ENCODE peak calls at places on chromosomes 13 and 19, in seven cellular contexts. R is H1, V is IMR-90, M is H9, U is neuronal stem cell, F is trophoblast cell, Y is mesenchymal stem cell. P is an unnamed sample.

GRCh38 chr19:39351537-39352037 is 9.4 kb downstream of the SAMD4B start:
- DNase-seq in R (no peak), V (peak), M (no peak), U (no peak), F (no peak), Y (peak), P (no peak)

GRCh38 chr19:38142176-38143035 is 81.6 kb downstream of the DPF1 start:
- DNase-seq in R (peak), V (peak), M (peak), U (peak), F (peak), Y (peak), P (peak)

GRCh38 chr19:23996549-23996948 is 81.9 kb downstream of the ZNF726 start:
- DNase-seq in R (no peak), V (no peak), M (peak), U (no peak), F (peak), Y (no peak), P (peak)

GRCh38 chr13:30615851-30616311 is 1.8 kb upstream of the USPL1 start:
- DNase-seq in R (no peak), V (peak), M (no peak), U (no peak), F (peak), Y (peak), P (no peak)

GRCh38 chr13:78595819-78596700 is 7.3 kb downstream of the POU4F1 start:
- DNase-seq in R (no peak), V (no peak), M (peak), U (peak), F (no peak), Y (no peak), P (peak)

GRCh38 chr13:73579574-73580274 is 520.9 kb downstream of the KLF5 start:
- DNase-seq in R (no peak), V (no peak), M (no peak), U (no peak), F (no peak), Y (no peak), P (no peak)

GRCh38 chr19:46493236-46494114 is 2.2 kb downstream of the PNMA8B start:
- DNase-seq in R (no peak), V (no peak), M (peak), U (no peak), F (no peak), Y (no peak), P (peak)

GRCh38 chr13:48189122-48189521 is 43.9 kb upstream of the ITM2B start:
- DNase-seq in R (no peak), V (no peak), M (no peak), U (no peak), F (no peak), Y (no peak), P (no peak)

GRCh38 chr19:6423499-6424189 is 967 bp downstream of the KHSRP start:
- DNase-seq in R (no peak), V (peak), M (peak), U (no peak), F (peak), Y (peak), P (peak)

GRCh38 chr13:30755678-30756077 is 20.3 kb downstream of the ALOX5AP start:
- DNase-seq in R (no peak), V (no peak), M (no peak), U (no peak), F (peak), Y (no peak), P (no peak)

GRCh38 chr13:110824901-110825300 is 90.0 kb downstream of the ANKRD10 start:
- DNase-seq in R (no peak), V (no peak), M (no peak), U (no peak), F (no peak), Y (no peak), P (no peak)

GRCh38 chr19:46133101-46133627 is 8.7 kb upstream of the IGFL3 start:
- DNase-seq in R (peak), V (peak), M (peak), U (peak), F (peak), Y (peak), P (peak)

GRCh38 chr19:18348171-18348570 is 7.8 kb downstream of the PGPEP1 start:
- DNase-seq in R (no peak), V (no peak), M (no peak), U (no peak), F (no peak), Y (no peak), P (no peak)

GRCh38 chr19:16868423-16869130 is 20.2 kb upstream of the F2RL3 start:
- DNase-seq in R (no peak), V (no peak), M (no peak), U (no peak), F (no peak), Y (no peak), P (no peak)

GRCh38 chr13:24215732-24216131 is 55.2 kb downstream of the SPATA13 start:
- DNase-seq in R (no peak), V (peak), M (no peak), U (no peak), F (no peak), Y (peak), P (peak)

GRCh38 chr19:4911786-4912672 is 2.7 kb downstream of the UHRF1 start:
- DNase-seq in R (peak), V (peak), M (no peak), U (no peak), F (peak), Y (peak), P (peak)

GRCh38 chr13:91313103-91313502 is 34.4 kb upstream of the MIR17HG start:
- DNase-seq in R (no peak), V (peak), M (no peak), U (no peak), F (peak), Y (peak), P (peak)

GRCh38 chr13:45278096-45278645 is 62.8 kb downstream of the TPT1 start:
- DNase-seq in R (no peak), V (no peak), M (no peak), U (no peak), F (no peak), Y (no peak), P (no peak)

GRCh38 chr13:111474136-111475002 is 153.9 kb downstream of the TEX29 start:
- DNase-seq in R (peak), V (peak), M (peak), U (peak), F (peak), Y (peak), P (peak)

GRCh38 chr13:98821372-98822237 is 69.1 kb upstream of the SLC15A1 start:
- DNase-seq in R (no peak), V (no peak), M (no peak), U (no peak), F (no peak), Y (peak), P (no peak)

GRCh38 chr19:28999733-29000433 is 213.1 kb downstream of the UQCRFS1 start:
- DNase-seq in R (no peak), V (no peak), M (no peak), U (no peak), F (peak), Y (no peak), P (no peak)

GRCh38 chr19:30287973-30288372 is 84.2 kb upstream of the ZNF536 start:
- DNase-seq in R (no peak), V (no peak), M (no peak), U (no peak), F (no peak), Y (no peak), P (no peak)

GRCh38 chr19:45809643-45810159 is 5.4 kb downstream of the RSPH6A start:
- DNase-seq in R (no peak), V (peak), M (peak), U (no peak), F (no peak), Y (peak), P (peak)

GRCh38 chr19:49327878-49328544 is 3.0 kb upstream of the SLC6A16 start:
- DNase-seq in R (no peak), V (peak), M (peak), U (no peak), F (peak), Y (peak), P (peak)

GRCh38 chr19:55373318-55373992 is 3.2 kb upstream of the TMEM190 start:
- DNase-seq in R (no peak), V (no peak), M (peak), U (no peak), F (no peak), Y (no peak), P (no peak)

GRCh38 chr19:33300016-33300981 is 2.0 kb downstream of the CEBPA start:
- DNase-seq in R (no peak), V (no peak), M (no peak), U (no peak), F (peak), Y (no peak), P (no peak)

GRCh38 chr13:101454767-101455166 is 2.3 kb downstream of the ITGBL1 start:
- DNase-seq in R (no peak), V (peak), M (no peak), U (no peak), F (peak), Y (no peak), P (no peak)

DNA sequence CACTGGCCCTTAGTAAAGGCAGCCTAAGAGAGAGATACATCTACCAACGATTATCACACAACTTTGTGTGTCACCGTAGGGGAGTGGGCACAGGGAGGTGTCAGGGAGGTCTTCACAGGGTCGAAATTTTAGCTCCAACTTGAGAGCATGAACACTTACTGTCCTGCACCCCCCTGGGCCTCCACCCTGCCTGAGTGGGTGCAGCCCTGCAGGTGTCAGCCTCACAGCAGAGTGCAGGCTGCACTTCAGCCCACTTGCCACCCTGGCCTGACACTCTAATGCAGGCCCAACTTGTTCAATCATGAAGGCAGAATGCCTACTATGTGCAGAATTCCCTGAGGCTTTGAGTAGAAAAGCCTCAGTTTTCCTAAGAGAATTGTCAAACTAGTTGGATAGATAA is 4.0 kb upstream of the SMAD9 start:
- DNase-seq in R (no peak), V (no peak), M (no peak), U (no peak), F (no peak), Y (no peak), P (no peak)
- H3K23ac ChIP-seq in R (no peak), V (no peak), M (no peak), U (no peak), F (no peak), Y (no peak), P (no peak)

DNA sequence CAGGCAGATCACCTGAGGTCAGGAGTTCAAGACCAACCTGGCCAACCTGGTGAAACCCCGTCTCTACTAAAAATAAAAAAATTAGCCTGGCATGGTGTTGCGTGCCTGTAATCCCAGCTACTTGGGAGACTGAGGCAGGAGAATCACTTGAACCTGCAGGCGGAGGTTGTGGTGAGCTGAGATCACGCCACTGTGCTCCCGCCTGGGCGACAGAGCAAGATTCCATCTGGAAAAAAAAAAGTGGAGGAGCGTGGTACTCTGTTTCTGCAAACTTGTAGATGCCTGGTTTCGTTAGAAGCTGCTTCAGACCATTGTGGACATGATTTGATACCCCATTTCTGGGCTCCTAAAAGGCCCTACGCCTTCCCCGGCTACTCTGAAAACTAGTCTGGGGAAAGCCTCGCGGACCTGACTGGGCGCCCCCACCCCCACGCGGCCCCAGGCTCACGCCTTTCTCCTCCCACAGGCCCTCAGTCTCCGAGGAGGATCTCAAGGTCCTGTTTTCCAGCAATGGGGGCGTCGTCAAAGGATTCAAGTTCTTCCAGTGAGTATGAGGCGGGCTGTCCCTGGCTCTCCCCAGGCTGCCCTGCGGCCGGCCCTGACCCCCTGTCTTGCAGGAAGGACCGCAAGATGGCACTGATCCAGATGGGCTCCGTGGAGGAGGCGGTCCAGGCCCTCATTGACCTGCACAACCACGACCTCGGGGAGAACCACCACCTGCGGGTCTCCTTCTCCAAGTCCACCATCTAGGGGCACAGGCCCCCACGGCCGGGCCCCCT is 11.5 kb downstream of the PLPPR3 start:
- DNase-seq in R (no peak), V (no peak), M (peak), U (no peak), F (no peak), Y (no peak), P (no peak)
- H3K23ac ChIP-seq in R (no peak), V (no peak), M (no peak), U (peak), F (no peak), Y (no peak), P (no peak)

GRCh38 chr19:20413705-20414104 is 151.9 kb downstream of the ZNF737 start:
- DNase-seq in R (no peak), V (no peak), M (no peak), U (no peak), F (no peak), Y (no peak), P (no peak)
- H3K23ac ChIP-seq in R (no peak), V (no peak), M (no peak), U (no peak), F (no peak), Y (no peak), P (no peak)

DNA sequence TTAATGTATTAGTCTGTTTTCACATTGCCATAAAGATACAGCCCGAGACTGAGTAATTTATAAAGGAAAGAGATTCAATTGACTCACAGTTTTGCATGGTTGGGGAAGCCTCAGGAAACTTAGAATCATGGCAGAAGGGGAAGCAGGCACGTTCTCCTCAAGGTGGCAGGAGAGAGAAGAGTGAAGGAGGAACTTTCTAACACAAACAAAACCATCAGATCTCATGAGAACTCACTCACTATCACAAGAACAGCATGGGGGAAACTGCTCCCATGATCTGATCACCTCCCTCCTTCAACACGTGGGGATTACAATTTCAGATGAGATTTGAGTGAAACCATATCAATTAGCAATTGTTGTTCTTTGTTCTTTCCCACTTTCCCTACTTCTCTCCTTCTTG is 689.0 kb upstream of the SLITRK1 start:
- DNase-seq in R (no peak), V (peak), M (no peak), U (no peak), F (no peak), Y (no peak), P (peak)
- H3K23ac ChIP-seq in R (no peak), V (no peak), M (no peak), U (no peak), F (no peak), Y (no peak), P (no peak)

GRCh38 chr19:51468545-51468920 is 9.8 kb upstream of the CEACAM18 start:
- DNase-seq in R (no peak), V (no peak), M (no peak), U (no peak), F (no peak), Y (no peak), P (no peak)
- H3K23ac ChIP-seq in R (no peak), V (no peak), M (no peak), U (no peak), F (no peak), Y (no peak), P (no peak)

DNA sequence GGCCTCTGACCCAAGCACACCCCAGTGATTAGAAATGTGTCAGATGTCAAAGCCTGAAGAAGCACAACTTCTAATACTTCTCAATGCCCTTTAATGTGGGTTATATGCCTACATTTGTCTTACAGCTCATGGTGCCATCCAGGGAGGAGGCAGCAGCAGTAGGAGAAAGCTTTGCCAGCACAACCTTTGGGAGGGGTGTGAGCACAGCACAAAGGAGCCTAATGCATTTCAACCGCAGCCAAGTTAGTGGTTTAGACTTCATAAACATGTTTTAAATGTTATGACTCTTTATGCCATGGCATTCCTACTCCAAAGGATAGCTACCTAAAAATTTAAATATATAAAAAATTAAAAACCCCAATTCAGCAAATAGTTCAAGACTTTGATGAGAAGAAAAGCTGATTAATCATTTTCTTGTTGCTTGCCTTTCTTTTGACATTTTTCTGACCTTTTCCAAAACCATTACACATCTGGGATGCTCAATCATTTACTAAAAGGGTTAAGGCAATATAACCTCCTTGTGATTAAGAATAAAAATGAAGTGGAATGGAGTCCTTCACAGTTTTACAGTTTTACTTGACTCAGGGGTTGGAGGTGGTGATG is 142.7 kb downstream of the DLEU7 start:
- DNase-seq in R (no peak), V (no peak), M (no peak), U (no peak), F (no peak), Y (no peak), P (no peak)
- H3K23ac ChIP-seq in R (no peak), V (no peak), M (no peak), U (no peak), F (no peak), Y (no peak), P (no peak)

P was measured in mesendoderm.